ENCODE peak calls at places on chromosomes 3 and 15, in five cellular contexts. S is left lung, N is HCEC 1CT, O is naive B cell, Z is NCI-H1092 treated with DMSO at 0.1 percent for 48 hours. X is an unnamed sample.

GRCh38 chr3:27629381-27629780 is 92.7 kb downstream of the EOMES start:
- DNase-seq in S (no peak), N (no peak), O (no peak), Z (no peak), X (no peak)

GRCh38 chr3:23567917-23568316 is 237.8 kb upstream of the UBE2E1 start:
- DNase-seq in S (no peak), N (peak), O (no peak), Z (no peak), X (no peak)

GRCh38 chr3:150635526-150635925 is 32.4 kb downstream of the SELENOT start:
- DNase-seq in S (no peak), N (no peak), O (no peak), Z (no peak), X (no peak)

GRCh38 chr3:124701687-124702086 is 28.6 kb upstream of the UMPS start:
- DNase-seq in S (no peak), N (peak), O (no peak), Z (no peak), X (no peak)

GRCh38 chr3:197753263-197753662 is 3.6 kb downstream of the FYTTD1 start:
- DNase-seq in S (no peak), N (no peak), O (no peak), Z (no peak), X (no peak)

GRCh38 chr15:73754461-73754860 is 1.3 kb upstream of the INSYN1 start:
- DNase-seq in S (no peak), N (no peak), O (no peak), Z (no peak), X (no peak)

GRCh38 chr3:165759041-165759440 is 78.2 kb downstream of the BCHE start:
- DNase-seq in S (no peak), N (no peak), O (no peak), Z (no peak), X (no peak)

GRCh38 chr15:83398591-83398990 is 48.5 kb upstream of the SH3GL3 start:
- DNase-seq in S (no peak), N (peak), O (no peak), Z (no peak), X (no peak)

GRCh38 chr15:74377831-74378766 is 10.7 kb upstream of the CYP11A1 start:
- DNase-seq in S (no peak), N (no peak), O (no peak), Z (no peak), X (no peak)

GRCh38 chr15:71278989-71279756 is 163.9 kb downstream of the THSD4 start:
- DNase-seq in S (no peak), N (peak), O (no peak), Z (peak), X (no peak)

GRCh38 chr3:184155644-184156521 is 706 bp downstream of the DVL3 start:
- DNase-seq in S (peak), N (peak), O (peak), Z (peak), X (no peak)

GRCh38 chr15:31327674-31328424 is 1.2 kb downstream of the KLF13 start:
- DNase-seq in S (peak), N (peak), O (peak), Z (no peak), X (peak)

GRCh38 chr15:42605281-42605744 is 29.9 kb downstream of the STARD9 start:
- DNase-seq in S (no peak), N (no peak), O (peak), Z (no peak), X (no peak)

GRCh38 chr3:156483961-156484787 is 70.7 kb downstream of the SSR3 start:
- DNase-seq in S (no peak), N (peak), O (peak), Z (no peak), X (no peak)

GRCh38 chr3:186582541-186582940 is 12.0 kb downstream of the DNAJB11 start:
- DNase-seq in S (no peak), N (no peak), O (no peak), Z (no peak), X (no peak)

GRCh38 chr3:48069339-48069738 is 53.1 kb upstream of the MAP4 start:
- DNase-seq in S (no peak), N (no peak), O (no peak), Z (no peak), X (no peak)

GRCh38 chr3:182913889-182914288 is 66.4 kb downstream of the DCUN1D1 start:
- DNase-seq in S (no peak), N (no peak), O (no peak), Z (no peak), X (no peak)

GRCh38 chr15:78389356-78389755 is 48.7 kb upstream of the IREB2 start:
- DNase-seq in S (no peak), N (no peak), O (no peak), Z (no peak), X (no peak)

GRCh38 chr3:160365872-160366522 is 33.0 kb downstream of the IFT80 start:
- DNase-seq in S (no peak), N (no peak), O (no peak), Z (no peak), X (no peak)

GRCh38 chr15:29612096-29612495 is 210.2 kb downstream of the TJP1 start:
- DNase-seq in S (no peak), N (no peak), O (no peak), Z (no peak), X (no peak)

GRCh38 chr3:134367412-134367811 is 6.8 kb downstream of the AMOTL2 start:
- DNase-seq in S (peak), N (no peak), O (no peak), Z (no peak), X (no peak)

GRCh38 chr3:130894130-130894872 is 417 bp downstream of the ATP2C1 start:
- DNase-seq in S (peak), N (peak), O (peak), Z (peak), X (peak)

GRCh38 chr3:66372681-66373350 is 128.0 kb downstream of the LRIG1 start:
- DNase-seq in S (no peak), N (peak), O (no peak), Z (peak), X (no peak)

GRCh38 chr15:43214592-43215295 is 6.1 kb downstream of the EPB42 start:
- DNase-seq in S (no peak), N (no peak), O (no peak), Z (no peak), X (no peak)

GRCh38 chr3:143064777-143065176 is 54.8 kb upstream of the CHST2 start:
- DNase-seq in S (no peak), N (no peak), O (no peak), Z (no peak), X (no peak)

GRCh38 chr3:134315286-134316106 is 58.8 kb downstream of the AMOTL2 start:
- DNase-seq in S (no peak), N (peak), O (no peak), Z (no peak), X (no peak)

GRCh38 chr3:161700998-161701397 is 204.4 kb downstream of the OTOL1 start:
- DNase-seq in S (no peak), N (no peak), O (no peak), Z (peak), X (no peak)

GRCh38 chr3:136075816-136076215 is 110.3 kb downstream of the PPP2R3A start:
- DNase-seq in S (no peak), N (no peak), O (no peak), Z (no peak), X (no peak)

GRCh38 chr3:98730338-98730737 is 32.8 kb upstream of the ST3GAL6 start:
- DNase-seq in S (no peak), N (no peak), O (no peak), Z (no peak), X (no peak)

GRCh38 chr3:14890470-14890869 is 56.9 kb upstream of the NR2C2 start:
- DNase-seq in S (no peak), N (no peak), O (no peak), Z (no peak), X (no peak)

GRCh38 chr3:197505796-197506553 is 49.8 kb downstream of the BDH1 start:
- DNase-seq in S (peak), N (no peak), O (no peak), Z (no peak), X (no peak)

GRCh38 chr3:25265284-25265683 is 162.8 kb upstream of the RARB start:
- DNase-seq in S (no peak), N (no peak), O (no peak), Z (no peak), X (no peak)